ENCODE peak calls at places on chromosomes 2 and 18, in seven cellular contexts. One of them, this sample, is unnamed.

GRCh38 chr2:237081596-237081995 is 4.1 kb upstream of the COPS8 start:
- DNase-seq in foreskin fibroblast: no peak
- DNase-seq in IMR-90: peak
- DNase-seq in spleen: no peak
- DNase-seq in GM13976: no peak
- DNase-seq in AG09309: no peak
- DNase-seq in glutamatergic neuron: no peak
- DNase-seq in this sample: no peak

GRCh38 chr2:140242889-140243288 is 1462.7 kb upstream of the NXPH2 start:
- DNase-seq in foreskin fibroblast: peak
- DNase-seq in IMR-90: no peak
- DNase-seq in spleen: no peak
- DNase-seq in GM13976: no peak
- DNase-seq in AG09309: no peak
- DNase-seq in glutamatergic neuron: no peak
- DNase-seq in this sample: no peak

GRCh38 chr2:237870754-237871651 is 11.6 kb downstream of the RAMP1 start:
- DNase-seq in foreskin fibroblast: no peak
- DNase-seq in IMR-90: no peak
- DNase-seq in spleen: peak
- DNase-seq in GM13976: no peak
- DNase-seq in AG09309: no peak
- DNase-seq in glutamatergic neuron: no peak
- DNase-seq in this sample: no peak

GRCh38 chr18:49021433-49022129 is 70.8 kb upstream of the SMAD7 start:
- DNase-seq in foreskin fibroblast: peak
- DNase-seq in IMR-90: peak
- DNase-seq in spleen: peak
- DNase-seq in GM13976: peak
- DNase-seq in AG09309: no peak
- DNase-seq in glutamatergic neuron: no peak
- DNase-seq in this sample: no peak

GRCh38 chr18:68608861-68609465 is 105.9 kb downstream of the TMX3 start:
- DNase-seq in foreskin fibroblast: no peak
- DNase-seq in IMR-90: no peak
- DNase-seq in spleen: no peak
- DNase-seq in GM13976: no peak
- DNase-seq in AG09309: no peak
- DNase-seq in glutamatergic neuron: no peak
- DNase-seq in this sample: no peak

GRCh38 chr2:70328921-70329561 is 27.2 kb upstream of the FAM136A start:
- DNase-seq in foreskin fibroblast: no peak
- DNase-seq in IMR-90: no peak
- DNase-seq in spleen: no peak
- DNase-seq in GM13976: no peak
- DNase-seq in AG09309: no peak
- DNase-seq in glutamatergic neuron: no peak
- DNase-seq in this sample: no peak

GRCh38 chr2:12428786-12429185 is 287.9 kb upstream of the TRIB2 start:
- DNase-seq in foreskin fibroblast: peak
- DNase-seq in IMR-90: peak
- DNase-seq in spleen: no peak
- DNase-seq in GM13976: no peak
- DNase-seq in AG09309: no peak
- DNase-seq in glutamatergic neuron: no peak
- DNase-seq in this sample: no peak

GRCh38 chr2:161160226-161161073 is at the start of gene TANK:
- DNase-seq in foreskin fibroblast: peak
- DNase-seq in IMR-90: peak
- DNase-seq in spleen: peak
- DNase-seq in GM13976: peak
- DNase-seq in AG09309: peak
- DNase-seq in glutamatergic neuron: peak
- DNase-seq in this sample: peak

GRCh38 chr2:42492691-42493467 is 903 bp downstream of the KCNG3 start:
- DNase-seq in foreskin fibroblast: peak
- DNase-seq in IMR-90: no peak
- DNase-seq in spleen: peak
- DNase-seq in GM13976: peak
- DNase-seq in AG09309: no peak
- DNase-seq in glutamatergic neuron: peak
- DNase-seq in this sample: peak

GRCh38 chr2:42752299-42752698 is 11.6 kb downstream of the OXER1 start:
- DNase-seq in foreskin fibroblast: no peak
- DNase-seq in IMR-90: no peak
- DNase-seq in spleen: no peak
- DNase-seq in GM13976: peak
- DNase-seq in AG09309: no peak
- DNase-seq in glutamatergic neuron: no peak
- DNase-seq in this sample: no peak

GRCh38 chr2:188382107-188382506 is 90.4 kb downstream of the GULP1 start:
- DNase-seq in foreskin fibroblast: peak
- DNase-seq in IMR-90: peak
- DNase-seq in spleen: no peak
- DNase-seq in GM13976: no peak
- DNase-seq in AG09309: no peak
- DNase-seq in glutamatergic neuron: no peak
- DNase-seq in this sample: no peak

GRCh38 chr2:122233372-122233771 is 477.9 kb downstream of the TSN start:
- DNase-seq in foreskin fibroblast: no peak
- DNase-seq in IMR-90: no peak
- DNase-seq in spleen: no peak
- DNase-seq in GM13976: no peak
- DNase-seq in AG09309: no peak
- DNase-seq in glutamatergic neuron: no peak
- DNase-seq in this sample: no peak

GRCh38 chr2:115400940-115401339 is 958.5 kb downstream of the DPP10 start:
- DNase-seq in foreskin fibroblast: no peak
- DNase-seq in IMR-90: no peak
- DNase-seq in spleen: no peak
- DNase-seq in GM13976: no peak
- DNase-seq in AG09309: no peak
- DNase-seq in glutamatergic neuron: no peak
- DNase-seq in this sample: no peak

GRCh38 chr18:10336749-10337148 is 117.7 kb upstream of the APCDD1 start:
- DNase-seq in foreskin fibroblast: peak
- DNase-seq in IMR-90: no peak
- DNase-seq in spleen: no peak
- DNase-seq in GM13976: no peak
- DNase-seq in AG09309: no peak
- DNase-seq in glutamatergic neuron: no peak
- DNase-seq in this sample: no peak

GRCh38 chr18:10514082-10514481 is 11.7 kb upstream of the NAPG start:
- DNase-seq in foreskin fibroblast: no peak
- DNase-seq in IMR-90: no peak
- DNase-seq in spleen: no peak
- DNase-seq in GM13976: no peak
- DNase-seq in AG09309: no peak
- DNase-seq in glutamatergic neuron: no peak
- DNase-seq in this sample: no peak

GRCh38 chr2:107553534-107553933 is 273.2 kb upstream of the RGPD4 start:
- DNase-seq in foreskin fibroblast: no peak
- DNase-seq in IMR-90: no peak
- DNase-seq in spleen: no peak
- DNase-seq in GM13976: no peak
- DNase-seq in AG09309: no peak
- DNase-seq in glutamatergic neuron: no peak
- DNase-seq in this sample: no peak

GRCh38 chr18:55385770-55386169 is 202.2 kb downstream of the TCF4 start:
- DNase-seq in foreskin fibroblast: no peak
- DNase-seq in IMR-90: no peak
- DNase-seq in spleen: no peak
- DNase-seq in GM13976: no peak
- DNase-seq in AG09309: no peak
- DNase-seq in glutamatergic neuron: no peak
- DNase-seq in this sample: no peak

GRCh38 chr2:120856421-120856862 is 120.8 kb downstream of the GLI2 start:
- DNase-seq in foreskin fibroblast: peak
- DNase-seq in IMR-90: peak
- DNase-seq in spleen: peak
- DNase-seq in GM13976: no peak
- DNase-seq in AG09309: no peak
- DNase-seq in glutamatergic neuron: peak
- DNase-seq in this sample: no peak
- TF ChIP-seq CTCF in foreskin fibroblast: peak
- TF ChIP-seq CTCF in IMR-90: peak
- TF ChIP-seq CTCF in spleen: no peak
- TF ChIP-seq CTCF in GM13976: no peak
- TF ChIP-seq CTCF in AG09309: peak
- TF ChIP-seq CTCF in glutamatergic neuron: no peak
- TF ChIP-seq CTCF in this sample: peak

DNA sequence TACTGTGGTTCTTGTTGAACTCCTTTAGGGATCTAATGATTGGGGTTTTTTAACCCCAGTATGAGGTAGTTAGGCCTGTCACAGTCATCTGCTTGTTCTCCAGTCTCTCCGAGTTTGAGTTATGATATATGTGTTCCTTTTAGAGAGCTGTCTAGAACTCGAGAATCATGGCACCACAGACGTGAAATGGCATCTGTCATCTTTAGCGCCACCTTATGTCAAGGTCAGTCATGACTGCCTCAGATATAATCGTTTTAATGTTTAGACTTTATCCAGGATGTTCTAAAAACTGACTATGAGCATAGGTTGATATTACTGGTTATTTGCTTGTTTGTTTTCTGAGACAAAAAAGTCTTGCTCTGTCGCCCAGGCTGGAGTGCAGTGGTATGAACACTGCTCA is 112.2 kb downstream of the CEP192 start:
- DNase-seq in foreskin fibroblast: no peak
- DNase-seq in IMR-90: no peak
- DNase-seq in spleen: no peak
- DNase-seq in GM13976: no peak
- DNase-seq in AG09309: no peak
- DNase-seq in glutamatergic neuron: no peak
- DNase-seq in this sample: no peak
- TF ChIP-seq CTCF in foreskin fibroblast: no peak
- TF ChIP-seq CTCF in IMR-90: peak
- TF ChIP-seq CTCF in spleen: no peak
- TF ChIP-seq CTCF in GM13976: no peak
- TF ChIP-seq CTCF in AG09309: no peak
- TF ChIP-seq CTCF in glutamatergic neuron: no peak
- TF ChIP-seq CTCF in this sample: peak

GRCh38 chr2:199710551-199710950 is 140.4 kb downstream of the FTCDNL1 start:
- DNase-seq in foreskin fibroblast: no peak
- DNase-seq in IMR-90: peak
- DNase-seq in spleen: no peak
- DNase-seq in GM13976: no peak
- DNase-seq in AG09309: peak
- DNase-seq in glutamatergic neuron: no peak
- DNase-seq in this sample: no peak

GRCh38 chr2:199703199-199703598 is 147.8 kb downstream of the FTCDNL1 start:
- DNase-seq in foreskin fibroblast: no peak
- DNase-seq in IMR-90: no peak
- DNase-seq in spleen: no peak
- DNase-seq in GM13976: no peak
- DNase-seq in AG09309: no peak
- DNase-seq in glutamatergic neuron: no peak
- DNase-seq in this sample: no peak

GRCh38 chr2:199707584-199708185 is 143.3 kb downstream of the FTCDNL1 start:
- DNase-seq in foreskin fibroblast: no peak
- DNase-seq in IMR-90: no peak
- DNase-seq in spleen: no peak
- DNase-seq in GM13976: no peak
- DNase-seq in AG09309: no peak
- DNase-seq in glutamatergic neuron: no peak
- DNase-seq in this sample: no peak

GRCh38 chr2:199705538-199705937 is 145.5 kb downstream of the FTCDNL1 start:
- DNase-seq in foreskin fibroblast: no peak
- DNase-seq in IMR-90: no peak
- DNase-seq in spleen: no peak
- DNase-seq in GM13976: no peak
- DNase-seq in AG09309: no peak
- DNase-seq in glutamatergic neuron: no peak
- DNase-seq in this sample: no peak

DNA sequence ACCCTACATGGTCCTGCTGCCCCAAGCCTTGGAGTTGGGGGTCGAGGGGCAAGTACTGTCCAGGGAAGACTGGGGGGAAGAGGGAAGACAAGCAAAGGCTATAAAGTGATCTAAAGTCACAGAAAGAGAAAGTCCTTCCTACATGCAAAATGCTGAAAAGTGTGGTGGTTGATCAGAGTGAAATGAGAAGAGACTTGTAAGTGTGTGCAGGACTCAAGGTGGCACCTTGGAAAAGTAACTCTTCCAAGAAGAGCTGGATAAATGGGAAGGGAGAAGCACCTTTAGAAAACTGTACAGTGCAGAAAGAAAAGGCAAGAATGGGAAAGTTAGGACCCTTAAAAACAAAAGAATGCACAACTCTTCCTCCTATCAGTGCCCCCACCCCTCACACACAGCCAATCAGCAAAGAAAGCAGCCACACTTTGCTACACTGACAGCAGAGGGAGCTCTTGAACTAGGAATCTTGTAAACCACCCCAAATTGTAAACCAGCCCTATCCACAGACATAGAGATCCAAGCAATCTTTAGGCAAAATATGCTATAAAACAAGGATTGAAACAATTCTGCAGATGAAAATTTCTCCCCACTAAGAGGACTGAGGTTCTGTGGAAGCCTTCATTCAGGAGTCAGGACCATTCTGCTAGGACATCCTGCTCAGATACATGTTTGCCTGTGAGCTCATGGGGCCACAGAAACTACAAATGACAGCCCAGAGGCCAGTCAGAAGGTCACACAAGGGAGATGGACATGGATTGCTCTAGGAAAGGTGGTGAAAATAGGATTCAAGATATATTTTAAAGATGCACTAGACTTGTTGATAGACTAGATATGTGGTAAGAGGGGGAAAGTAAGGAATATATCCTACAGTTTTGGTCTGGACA is 146.4 kb downstream of the FTCDNL1 start:
- DNase-seq in foreskin fibroblast: peak
- DNase-seq in IMR-90: peak
- DNase-seq in spleen: no peak
- DNase-seq in GM13976: peak
- DNase-seq in AG09309: peak
- DNase-seq in glutamatergic neuron: peak
- DNase-seq in this sample: no peak
- TF ChIP-seq CTCF in foreskin fibroblast: peak
- TF ChIP-seq CTCF in IMR-90: peak
- TF ChIP-seq CTCF in spleen: peak
- TF ChIP-seq CTCF in GM13976: peak
- TF ChIP-seq CTCF in AG09309: peak
- TF ChIP-seq CTCF in glutamatergic neuron: peak
- TF ChIP-seq CTCF in this sample: peak

DNA sequence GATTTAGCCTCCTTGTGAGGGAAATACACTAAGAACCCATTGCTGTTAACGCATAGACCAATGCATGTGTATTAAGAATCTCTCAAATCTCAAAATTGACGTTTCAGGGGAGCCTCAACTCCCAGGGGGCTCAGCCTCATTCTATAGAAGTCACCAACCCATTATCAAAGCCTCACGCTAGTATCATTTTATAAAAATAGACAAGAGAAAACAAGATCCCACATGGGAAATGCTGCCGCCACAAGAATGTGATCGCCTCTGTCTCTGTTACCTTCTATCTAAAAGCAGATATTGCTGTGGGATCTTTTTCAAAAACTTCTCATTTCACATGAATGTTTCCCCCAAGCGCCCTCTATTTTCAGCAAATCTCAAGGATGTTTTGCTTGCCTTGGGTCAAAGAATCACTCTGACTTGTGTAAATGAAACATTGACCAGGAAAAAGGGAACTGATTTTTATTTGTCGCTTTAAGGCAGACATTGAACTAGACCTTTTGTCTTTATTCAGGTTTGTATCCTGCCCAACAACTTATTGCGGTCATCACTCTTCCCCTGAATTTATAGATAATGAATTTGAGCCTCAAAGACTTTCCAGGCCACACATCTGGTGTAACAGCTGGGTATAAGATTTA is 679.0 kb upstream of the ID2 start:
- DNase-seq in foreskin fibroblast: no peak
- DNase-seq in IMR-90: no peak
- DNase-seq in spleen: no peak
- DNase-seq in GM13976: peak
- DNase-seq in AG09309: no peak
- DNase-seq in glutamatergic neuron: no peak
- DNase-seq in this sample: no peak
- TF ChIP-seq CTCF in foreskin fibroblast: no peak
- TF ChIP-seq CTCF in IMR-90: no peak
- TF ChIP-seq CTCF in spleen: no peak
- TF ChIP-seq CTCF in GM13976: no peak
- TF ChIP-seq CTCF in AG09309: no peak
- TF ChIP-seq CTCF in glutamatergic neuron: no peak
- TF ChIP-seq CTCF in this sample: no peak